ENCODE peak calls at places on chromosome 7, in eight cellular contexts. N is epithelial cell of esophagus, Y is NCI-H460, C is HS-5, H is right cardiac atrium, T is sciatic nerve, W is posterior cingulate gyrus, V is fibroblast of villous mesenchyme. Q is an unnamed sample.
A peak's percentile ranks its signal among the peaks of the same experiment; 100 is the strongest.

GRCh38 chr7:106112972-106113421 is 885 bp upstream of the SYPL1 start:
- DNase-seq in N (no peak), Y (no peak), C (no peak), H (no peak), T (no peak), W (no peak), V (no peak), Q (no peak)

GRCh38 chr7:104923010-104923421 is 91.0 kb upstream of the KMT2E start:
- DNase-seq in N (peak; percentile 91), Y (peak; percentile 82), C (peak; percentile 60), H (peak; percentile 73), T (peak; percentile 83), W (no peak), V (peak; percentile 87), Q (peak; percentile 57)

GRCh38 chr7:117872565-117873055 is 631 bp downstream of the CTTNBP2 start:
- DNase-seq in N (peak; percentile 11), Y (no peak), C (no peak), H (peak; percentile 21), T (peak; percentile 62), W (peak; percentile 96), V (no peak), Q (no peak)

GRCh38 chr7:22438994-22439393 is 61.0 kb downstream of the STEAP1B start:
- DNase-seq in N (no peak), Y (no peak), C (no peak), H (no peak), T (no peak), W (no peak), V (no peak), Q (no peak)

GRCh38 chr7:184768-185264 is 7.6 kb upstream of the FAM20C start:
- DNase-seq in N (no peak), Y (no peak), C (no peak), H (no peak), T (no peak), W (no peak), V (peak; percentile 35), Q (no peak)

GRCh38 chr7:85554294-85554877 is 367.5 kb upstream of the SEMA3D start:
- DNase-seq in N (peak; percentile 70), Y (peak; percentile 54), C (peak; percentile 38), H (no peak), T (no peak), W (no peak), V (peak; percentile 72), Q (peak; percentile 1)

GRCh38 chr7:141533149-141533949 is 17.9 kb upstream of the AGK start:
- DNase-seq in N (peak; percentile 79), Y (peak; percentile 67), C (no peak), H (peak; percentile 60), T (peak; percentile 80), W (peak; percentile 94), V (peak; percentile 80), Q (peak; percentile 60)

GRCh38 chr7:618539-619355 is 99.1 kb upstream of the PDGFA start:
- DNase-seq in N (no peak), Y (no peak), C (no peak), H (no peak), T (no peak), W (peak; percentile 42), V (peak; percentile 45), Q (no peak)

GRCh38 chr7:151225948-151226510 is 976 bp downstream of the ABCF2 start:
- DNase-seq in N (peak; percentile 54), Y (peak; percentile 28), C (no peak), H (no peak), T (no peak), W (no peak), V (no peak), Q (no peak)